ENCODE peak calls at places on chromosome 22, in five cellular contexts. U, P, T, Q and B are unnamed samples.

GRCh38 chr22:44025171-44026065 is 1.3 kb downstream of the PARVB start:
- DNase-seq in U (peak), P (no peak), T (no peak), Q (no peak), B (no peak)

GRCh38 chr22:50672471-50673230 is at the start of gene SHANK3:
- DNase-seq in U (no peak), P (peak), T (no peak), Q (no peak), B (no peak)

GRCh38 chr22:46815896-46816721 is 53.7 kb downstream of the TBC1D22A start:
- DNase-seq in U (no peak), P (peak), T (no peak), Q (peak), B (peak)

GRCh38 chr22:44729391-44730012 is 22.9 kb upstream of the ARHGAP8 start:
- DNase-seq in U (peak), P (no peak), T (no peak), Q (no peak), B (peak)

GRCh38 chr22:49068861-49069260 is 758.8 kb downstream of the BRD1 start:
- DNase-seq in U (no peak), P (no peak), T (no peak), Q (no peak), B (no peak)

GRCh38 chr22:27507066-27507715 is 294.4 kb downstream of the MN1 start:
- DNase-seq in U (no peak), P (no peak), T (no peak), Q (no peak), B (no peak)

GRCh38 chr22:36356708-36357694 is 30.8 kb downstream of the MYH9 start:
- DNase-seq in U (no peak), P (no peak), T (no peak), Q (no peak), B (peak)

GRCh38 chr22:50274311-50274710 is 4.1 kb upstream of the MAPK11 start:
- DNase-seq in U (peak), P (no peak), T (no peak), Q (peak), B (peak)

GRCh38 chr22:36253523-36254490 is 874 bp downstream of the APOL1 start:
- DNase-seq in U (no peak), P (no peak), T (peak), Q (no peak), B (peak)

GRCh38 chr22:33922268-33922667 is 2.0 kb upstream of the LARGE1 start:
- DNase-seq in U (peak), P (peak), T (peak), Q (peak), B (peak)

GRCh38 chr22:32327066-32327465 is 30.6 kb upstream of the RFPL3 start:
- DNase-seq in U (no peak), P (no peak), T (no peak), Q (peak), B (peak)

GRCh38 chr22:40583058-40583741 is 53.3 kb downstream of the MRTFA start:
- DNase-seq in U (no peak), P (no peak), T (no peak), Q (no peak), B (no peak)

GRCh38 chr22:45686004-45686403 is 14.4 kb downstream of the ATXN10 start:
- DNase-seq in U (no peak), P (no peak), T (no peak), Q (no peak), B (peak)